ENCODE peak calls at places on chromosomes 12 and 14, in ten cellular contexts. J is cerebellum; W is activated CD4-positive, alpha-beta T cell treated with anti-CD3 and anti-CD28 coated beads, Interleukin-2, amount 50 U/mL, for 24 hours; U is foreskin keratinocyte; Z is naive thymus-derived CD8-positive, alpha-beta T cell; F is NCI-H1436; H is stimulated activated CD4-positive, alpha-beta T cell treated with anti-CD3 and anti-CD28 coated beads, TNF-alpha, amount 100 ng/mL, for 1 hour; I is amniotic stem cell; K is thyroid gland; A is testis. G is an unnamed sample.

GRCh38 chr14:89225607-89226006 is 191.4 kb downstream of the FOXN3 start:
- DNase-seq in K (no peak), W (no peak), Z (no peak), H (no peak), A (no peak), U (no peak), I (no peak), J (no peak), F (no peak), G (no peak)

GRCh38 chr14:99619873-99620834 is 16.1 kb upstream of the CCDC85C start:
- DNase-seq in F (no peak), U (peak; percentile 55), K (no peak), I (no peak), Z (no peak), W (no peak), H (no peak), A (no peak), J (no peak), G (no peak)

GRCh38 chr12:9999016-9999415 is at the start of gene CLEC1B:
- DNase-seq in K (no peak), F (no peak), J (no peak), U (no peak), Z (no peak), I (no peak), W (no peak), H (no peak), A (no peak), G (no peak)

GRCh38 chr14:69891422-69891821 is 12.2 kb downstream of the SMOC1 start:
- DNase-seq in I (no peak), K (no peak), U (no peak), W (no peak), Z (no peak), H (no peak), F (no peak), J (no peak), A (no peak), G (no peak)

GRCh38 chr12:121767525-121768016 is 25.9 kb downstream of the RHOF start:
- DNase-seq in A (peak; percentile 53), H (no peak), U (no peak), W (no peak), F (peak; percentile 26), I (no peak), K (peak; percentile 84), Z (no peak), J (peak; percentile 80), G (no peak)

GRCh38 chr14:90453401-90453951 is 56.6 kb downstream of the CALM1 start:
- DNase-seq in J (peak; percentile 76), U (no peak), W (no peak), H (no peak), F (no peak), I (no peak), Z (no peak), A (peak; percentile 69), K (no peak), G (no peak)

GRCh38 chr12:26327975-26328635 is 132.7 kb downstream of the SSPN start:
- DNase-seq in H (no peak), J (no peak), K (no peak), F (no peak), U (no peak), W (no peak), I (no peak), A (no peak), Z (no peak), G (no peak)

GRCh38 chr12:93363854-93364297 is 13.8 kb upstream of the NUDT4 start:
- DNase-seq in Z (no peak), F (no peak), A (no peak), H (no peak), K (peak; percentile 23), W (no peak), I (no peak), J (no peak), U (no peak), G (no peak)

GRCh38 chr14:102998393-102998792 is 59.0 kb downstream of the CDC42BPB start:
- DNase-seq in K (no peak), U (no peak), A (no peak), H (no peak), J (no peak), F (no peak), Z (no peak), I (no peak), W (no peak), G (no peak)

GRCh38 chr12:78191611-78192010 is 360.9 kb downstream of the NAV3 start:
- DNase-seq in F (no peak), I (no peak), Z (no peak), U (no peak), K (no peak), A (no peak), J (no peak), W (no peak), H (no peak), G (no peak)

GRCh38 chr14:101065246-101065645 is 161.7 kb upstream of the RTL1 start:
- DNase-seq in I (no peak), A (no peak), U (no peak), K (no peak), Z (no peak), W (no peak), F (no peak), H (no peak), J (no peak), G (no peak)

GRCh38 chr12:88650715-88651114 is 70.4 kb upstream of the KITLG start:
- DNase-seq in K (no peak), J (no peak), F (no peak), U (peak; percentile 65), I (no peak), Z (no peak), H (no peak), A (no peak), W (no peak), G (no peak)

GRCh38 chr12:76029982-76030377 is 1.6 kb downstream of the PHLDA1 start:
- DNase-seq in K (peak; percentile 23), I (no peak), W (no peak), H (no peak), U (no peak), J (no peak), Z (no peak), F (no peak), A (peak; percentile 31), G (no peak)

GRCh38 chr14:99562848-99563748 is 40.9 kb downstream of the CCDC85C start:
- DNase-seq in F (no peak), H (no peak), W (no peak), K (peak; percentile 93), U (no peak), I (no peak), A (peak; percentile 86), Z (no peak), J (peak; percentile 79), G (peak; percentile 73)

GRCh38 chr12:114835031-114835430 is 151.1 kb upstream of the TBX3 start:
- DNase-seq in K (no peak), I (peak; percentile 5), A (no peak), Z (no peak), J (no peak), W (no peak), F (no peak), H (no peak), U (peak; percentile 56), G (no peak)